ENCODE peak calls at places on chromosomes 7 and 10, in six cellular contexts. S, Y, D, P, F and V are unnamed samples.

GRCh38 chr10:17229717-17229966 is 1.6 kb downstream of the VIM start:
- DNase-seq in S (no peak), Y (peak; percentile 8), D (no peak), P (no peak), F (no peak), V (peak; percentile 53)

GRCh38 chr7:28509256-28510021 is 97.1 kb downstream of the CREB5 start:
- DNase-seq in S (no peak), Y (no peak), D (no peak), P (no peak), F (no peak), V (no peak)

GRCh38 chr7:142711196-142711595 is 38.1 kb upstream of the PRSS1 start:
- DNase-seq in S (no peak), Y (no peak), D (no peak), P (no peak), F (no peak), V (no peak)

GRCh38 chr7:4163565-4164203 is 518.4 kb upstream of the FOXK1 start:
- DNase-seq in S (no peak), Y (no peak), D (no peak), P (no peak), F (no peak), V (no peak)

GRCh38 chr10:68756766-68757165 is 35.7 kb downstream of the CCAR1 start:
- DNase-seq in S (no peak), Y (no peak), D (no peak), P (no peak), F (no peak), V (no peak)

GRCh38 chr10:13585943-13586342 is 822 bp upstream of the PRPF18 start:
- DNase-seq in S (no peak), Y (no peak), D (no peak), P (no peak), F (no peak), V (no peak)

GRCh38 chr10:52212062-52212461 is 102.0 kb upstream of the DKK1 start:
- DNase-seq in S (peak; percentile 38), Y (no peak), D (no peak), P (no peak), F (no peak), V (no peak)

GRCh38 chr7:142401951-142402350 is 144.1 kb upstream of the PRSS58 start:
- DNase-seq in S (no peak), Y (no peak), D (no peak), P (no peak), F (no peak), V (no peak)

GRCh38 chr7:152897401-152897800 is 137.8 kb downstream of the ACTR3B start:
- DNase-seq in S (no peak), Y (no peak), D (no peak), P (no peak), F (no peak), V (no peak)

GRCh38 chr7:130874071-130874915 is 140.3 kb upstream of the KLF14 start:
- DNase-seq in S (no peak), Y (no peak), D (no peak), P (no peak), F (no peak), V (no peak)

GRCh38 chr7:35519971-35520809 is 174.7 kb downstream of the HERPUD2 start:
- DNase-seq in S (peak; percentile 63), Y (peak; percentile 68), D (peak; percentile 87), P (peak; percentile 61), F (no peak), V (peak; percentile 77)

GRCh38 chr7:81470084-81470723 is 299.6 kb downstream of the HGF start:
- DNase-seq in S (peak; percentile 66), Y (peak; percentile 73), D (peak; percentile 78), P (peak; percentile 50), F (peak; percentile 81), V (peak; percentile 77)

GRCh38 chr7:74027683-74028320 is at the start of gene ELN:
- DNase-seq in S (peak; percentile 77), Y (no peak), D (peak; percentile 87), P (no peak), F (peak; percentile 99), V (no peak)

GRCh38 chr7:103989200-103989784 is at the start of gene RELN:
- DNase-seq in S (no peak), Y (peak; percentile 57), D (peak; percentile 17), P (no peak), F (no peak), V (no peak)

GRCh38 chr10:13961096-13961495 is 369.6 kb downstream of the FRMD4A start:
- DNase-seq in S (no peak), Y (no peak), D (no peak), P (no peak), F (no peak), V (no peak)

GRCh38 chr10:120039066-120039465 is 146.5 kb downstream of the SEC23IP start:
- DNase-seq in S (no peak), Y (no peak), D (no peak), P (no peak), F (no peak), V (no peak)

GRCh38 chr10:128469515-128469914 is 343.3 kb upstream of the MKI67 start:
- DNase-seq in S (no peak), Y (peak; percentile 30), D (no peak), P (no peak), F (no peak), V (no peak)

GRCh38 chr7:27167170-27167505 is 1.8 kb upstream of the HOXA9 start:
- DNase-seq in S (no peak), Y (no peak), D (no peak), P (no peak), F (peak; percentile 79), V (no peak)

GRCh38 chr7:154841731-154842331 is 161.1 kb downstream of the PAXIP1 start:
- DNase-seq in S (no peak), Y (no peak), D (no peak), P (no peak), F (no peak), V (no peak)

GRCh38 chr10:31961264-31961663 is 32.6 kb upstream of the ARHGAP12 start:
- DNase-seq in S (no peak), Y (no peak), D (no peak), P (no peak), F (no peak), V (no peak)

GRCh38 chr7:94701555-94701973 is 45.6 kb upstream of the SGCE start:
- DNase-seq in S (no peak), Y (no peak), D (no peak), P (peak; percentile 77), F (no peak), V (peak; percentile 40)

GRCh38 chr7:150514748-150515222 is at the start of gene GIMAP7:
- DNase-seq in S (no peak), Y (no peak), D (no peak), P (no peak), F (no peak), V (no peak)

GRCh38 chr7:101315336-101315735 is 6.3 kb downstream of the IFT22 start:
- DNase-seq in S (peak; percentile 46), Y (peak; percentile 54), D (no peak), P (no peak), F (no peak), V (peak; percentile 63)

GRCh38 chr7:33868151-33868550 is 37.2 kb upstream of the BMPER start:
- DNase-seq in S (no peak), Y (no peak), D (no peak), P (no peak), F (no peak), V (no peak)

GRCh38 chr7:80078159-80078731 is 56.4 kb upstream of the GNAI1 start:
- DNase-seq in S (no peak), Y (no peak), D (no peak), P (no peak), F (no peak), V (no peak)

GRCh38 chr10:132306951-132307751 is 599 bp downstream of the STK32C start:
- DNase-seq in S (peak; percentile 70), Y (peak; percentile 84), D (peak; percentile 29), P (peak; percentile 63), F (peak; percentile 73), V (peak; percentile 84)

DNA sequence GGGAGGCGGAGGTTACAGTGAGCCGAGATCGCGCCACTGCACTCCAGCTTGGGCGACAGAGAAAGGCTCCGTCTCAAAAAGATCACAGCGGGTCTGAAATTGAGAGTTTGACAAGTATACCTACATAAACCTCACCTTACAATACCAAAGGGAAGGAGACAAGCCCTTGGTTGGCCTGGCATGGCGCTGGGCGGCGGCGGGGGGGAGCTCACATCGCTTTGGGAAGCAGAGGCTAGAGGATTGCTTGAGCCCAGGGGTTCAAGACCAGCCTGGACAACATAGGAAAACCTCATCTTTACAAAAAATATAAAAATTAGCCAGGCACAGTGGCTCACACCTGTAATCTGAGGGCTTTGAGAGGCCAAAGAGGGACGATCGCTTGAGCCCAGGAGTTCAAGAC is 1.1 kb upstream of the ARPC1A start:
- DNase-seq in S (no peak), Y (no peak), D (no peak), P (no peak), F (no peak), V (no peak)
- H3K4me3 ChIP-seq in S (no peak overlapping the region), Y (no peak overlapping the region), D (no peak overlapping the region), P (peak overlapping the region; percentile 93), F (no peak overlapping the region), V (peak overlapping the region; percentile 73)

GRCh38 chr10:121595321-121595805 is 2.9 kb downstream of the FGFR2 start:
- DNase-seq in S (no peak), Y (no peak), D (no peak), P (no peak), F (peak; percentile 40), V (no peak)

GRCh38 chr10:121595806-121596667 is 2.2 kb downstream of the FGFR2 start:
- DNase-seq in S (peak; percentile 35), Y (peak; percentile 69), D (no peak), P (no peak), F (peak; percentile 47), V (no peak)

GRCh38 chr10:121593676-121594075 is 4.6 kb downstream of the FGFR2 start:
- DNase-seq in S (no peak), Y (no peak), D (no peak), P (no peak), F (peak; percentile 9), V (no peak)

GRCh38 chr10:121594076-121594475 is 4.2 kb downstream of the FGFR2 start:
- DNase-seq in S (no peak), Y (no peak), D (no peak), P (no peak), F (no peak), V (no peak)

GRCh38 chr10:121594623-121595320 is 3.5 kb downstream of the FGFR2 start:
- DNase-seq in S (no peak), Y (no peak), D (no peak), P (no peak), F (no peak), V (no peak)
- H3K4me3 ChIP-seq in S (no peak overlapping the region), Y (no peak overlapping the region), D (no peak overlapping the region), P (no peak overlapping the region), F (no peak overlapping the region), V (no peak overlapping the region)

DNA sequence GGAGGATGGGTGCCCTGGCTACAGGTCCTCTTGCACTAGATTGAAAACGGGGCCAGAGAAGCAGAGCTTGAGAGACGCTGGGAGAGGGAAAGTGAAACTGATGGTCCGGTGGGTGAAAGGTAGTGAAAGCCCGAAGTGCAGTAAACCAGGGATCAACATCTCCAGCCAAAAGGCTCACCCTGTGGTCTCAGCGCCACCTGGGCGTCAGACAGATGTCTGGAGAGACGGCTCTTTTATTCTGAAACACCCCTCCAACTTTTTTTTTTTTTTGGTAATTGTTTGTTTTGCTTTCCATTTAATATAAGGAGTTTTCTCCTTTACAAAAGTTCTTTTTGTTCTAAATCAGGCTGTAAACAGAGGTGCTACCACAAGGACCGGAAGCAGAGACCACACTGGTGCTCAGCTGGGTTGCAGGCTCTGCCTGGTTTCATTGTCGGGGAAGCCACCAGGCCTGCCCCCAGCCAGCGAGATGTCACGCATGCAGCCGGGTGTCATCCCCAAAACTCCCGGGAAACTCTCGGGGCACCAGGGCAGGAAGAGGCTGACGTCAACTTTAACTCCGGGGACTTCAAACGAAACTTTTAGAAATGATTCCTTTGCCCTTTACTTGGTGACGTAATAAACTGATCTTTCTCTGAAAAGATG is 11.2 kb downstream of the IL2RA start:
- DNase-seq in S (peak; percentile 41), Y (no peak), D (peak; percentile 57), P (no peak), F (peak; percentile 70), V (peak; percentile 64)
- H3K4me3 ChIP-seq in S (no peak overlapping the region), Y (no peak overlapping the region), D (peak overlapping the region; percentile 23), P (no peak overlapping the region), F (peak overlapping the region; percentile 34), V (no peak overlapping the region)

GRCh38 chr7:2912684-2913439 is 68.8 kb upstream of the GNA12 start:
- DNase-seq in S (no peak), Y (no peak), D (no peak), P (peak; percentile 28), F (no peak), V (no peak)
- H3K4me3 ChIP-seq in S (no peak overlapping the region), Y (no peak overlapping the region), D (no peak overlapping the region), P (no peak overlapping the region), F (no peak overlapping the region), V (no peak overlapping the region)